ENCODE peak calls at places on chromosomes 11 and 22, in six cellular contexts. F is suprapubic skin, Z is ovary, Y is lower lobe of right lung, C is sigmoid colon, B is hepatocyte. X is an unnamed sample. For H3K9me3 and H3K27me3, the result is how much of the 10 kb centered on the place peaks cover.

GRCh38 chr11:7600205-7600775 is 73.0 kb downstream of the CYB5R2 start:
- DNase-seq in Y (peak), C (peak), Z (no peak), B (peak), F (peak), X (peak)

GRCh38 chr11:14809466-14809865 is 82.6 kb downstream of the CYP2R1 start:
- DNase-seq in Y (no peak), B (no peak), F (no peak), Z (no peak), C (no peak), X (peak)

GRCh38 chr11:797300-798092 is 585 bp downstream of the SLC25A22 start:
- DNase-seq in F (no peak), C (peak), B (peak), Y (peak), Z (peak), X (peak)

GRCh38 chr22:41003041-41003440 is 51.9 kb downstream of the RBX1 start:
- DNase-seq in Z (no peak), Y (no peak), F (no peak), C (no peak), B (peak), X (no peak)

GRCh38 chr11:64178203-64178602 is 7.8 kb upstream of the STIP1 start:
- DNase-seq in B (no peak), Z (no peak), F (no peak), Y (no peak), C (no peak), X (no peak)

GRCh38 chr11:19980957-19981669 is 179.2 kb downstream of the DBX1 start:
- DNase-seq in F (no peak), C (no peak), Z (peak), Y (no peak), B (peak), X (no peak)

GRCh38 chr11:65454696-65455456 is 32.3 kb downstream of the NEAT1 start:
- DNase-seq in F (peak), C (peak), Z (peak), B (peak), Y (peak), X (no peak)

GRCh38 chr11:30585892-30586250 is 282 bp downstream of the MPPED2 start:
- DNase-seq in F (no peak), B (peak), Y (peak), C (peak), Z (peak), X (peak)

GRCh38 chr11:44290206-44290605 is 19.7 kb downstream of the ALX4 start:
- DNase-seq in B (no peak), Y (no peak), Z (no peak), F (no peak), C (no peak), X (no peak)

GRCh38 chr11:93393386-93393785 is 62.8 kb downstream of the DEUP1 start:
- DNase-seq in Y (no peak), Z (no peak), C (no peak), B (no peak), F (no peak), X (no peak)

GRCh38 chr11:10892250-10892649 is 34.4 kb upstream of the ZBED5 start:
- DNase-seq in Z (no peak), Y (no peak), C (no peak), F (no peak), B (no peak), X (no peak)

GRCh38 chr11:132559371-132560036 is 972.8 kb downstream of the OPCML start:
- DNase-seq in F (no peak), Y (no peak), Z (no peak), B (no peak), C (no peak), X (no peak)

GRCh38 chr11:78635814-78636506 is 61.3 kb upstream of the NARS2 start:
- DNase-seq in Z (no peak), F (no peak), Y (no peak), C (no peak), B (no peak), X (no peak)

GRCh38 chr22:41780714-41781507 is 19.6 kb upstream of the CCDC134 start:
- DNase-seq in C (peak), Y (peak), B (peak), Z (no peak), F (peak), X (peak)

GRCh38 chr11:69357458-69358397 is 63.8 kb downstream of the MYEOV start:
- DNase-seq in C (no peak), B (no peak), F (peak), Z (no peak), Y (peak), X (no peak)

GRCh38 chr11:48101958-48102357 is 114.7 kb upstream of the OR4B1 start:
- DNase-seq in Z (no peak), C (no peak), B (no peak), F (no peak), Y (no peak), X (no peak)

GRCh38 chr11:10657308-10658271 is 36.0 kb downstream of the IRAG1 start:
- DNase-seq in F (no peak), Y (no peak), B (peak), C (peak), Z (peak), X (no peak)

GRCh38 chr11:7665473-7666291 is 7.6 kb downstream of the CYB5R2 start:
- DNase-seq in Z (peak), B (peak), Y (peak), F (peak), C (peak), X (peak)

GRCh38 chr11:87421422-87421821 is 383.7 kb downstream of the TMEM135 start:
- DNase-seq in Z (no peak), C (no peak), B (peak), Y (no peak), F (no peak), X (peak)

GRCh38 chr11:134754196-134754822 is 342.3 kb upstream of the B3GAT1 start:
- DNase-seq in C (no peak), B (peak), Z (no peak), Y (no peak), F (no peak), X (no peak)

GRCh38 chr11:134755535-134755934 is 343.5 kb upstream of the B3GAT1 start:
- DNase-seq in F (no peak), Y (no peak), Z (no peak), C (no peak), B (no peak), X (no peak)

GRCh38 chr11:134753805-134754130 is 341.7 kb upstream of the B3GAT1 start:
- DNase-seq in F (no peak), Z (no peak), C (no peak), Y (no peak), B (no peak), X (no peak)

GRCh38 chr11:134752964-134753804 is 341.1 kb upstream of the B3GAT1 start:
- DNase-seq in B (no peak), Y (no peak), Z (no peak), C (no peak), F (no peak), X (no peak)

GRCh38 chr11:134754823-134755198 is 342.8 kb upstream of the B3GAT1 start:
- DNase-seq in Z (no peak), Y (no peak), B (peak), F (no peak), C (no peak), X (no peak)
- H3K9me3 ChIP-seq in Z (under half), Y (under half), B (under half), F (under half), C (under half), X (under half)

DNA sequence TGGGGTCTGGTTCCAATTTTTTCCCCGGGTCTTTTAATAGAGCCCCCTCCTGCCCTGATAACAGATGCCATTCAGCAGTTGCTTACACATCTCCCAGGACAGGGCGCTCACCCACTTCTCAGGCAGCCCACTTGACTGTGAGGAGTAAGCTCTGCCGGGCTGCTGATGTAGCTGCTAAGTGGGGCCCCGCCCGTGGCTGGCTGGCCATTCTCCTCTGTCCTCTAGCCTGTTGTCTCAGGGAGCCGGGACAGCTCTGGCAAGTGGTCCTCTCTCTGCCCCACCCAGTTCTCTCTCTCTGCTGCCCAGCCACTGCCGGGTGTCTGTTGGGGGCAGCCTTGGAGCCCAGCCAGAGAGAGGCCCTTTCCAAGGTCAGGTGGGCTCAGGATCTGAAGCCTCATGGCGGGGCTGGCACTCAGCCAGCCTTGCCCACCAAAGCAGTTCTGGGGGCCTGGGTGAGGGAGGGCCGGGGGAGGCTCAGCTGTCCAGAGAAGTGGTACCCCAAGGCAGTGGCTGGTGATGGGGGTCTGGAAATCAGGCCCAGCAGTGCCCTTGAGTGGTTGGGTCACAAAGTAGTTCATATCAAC is 8.9 kb downstream of the KCNJ4 start:
- DNase-seq in Y (no peak), C (no peak), B (no peak), F (no peak), Z (no peak), X (no peak)
- H3K27me3 ChIP-seq in Y (under half), C (under half), B (under half), F (under half), Z (under half), X (under half)

GRCh38 chr11:45788887-45789286 is 16.1 kb upstream of the SLC35C1 start:
- DNase-seq in F (no peak), Y (no peak), B (no peak), C (no peak), Z (no peak), X (no peak)
- H3K27ac ChIP-seq in F (no peak), Y (no peak), B (no peak), C (no peak), Z (no peak), X (no peak)

GRCh38 chr11:55914482-55914881 is at the start of gene OR5W2:
- DNase-seq in B (no peak), Z (no peak), C (no peak), Y (no peak), F (no peak), X (no peak)
- H3K9me3 ChIP-seq in B (under half), Z (under half), C (under half), Y (under half), F (under half), X (under half)

X was measured in SJCRH30.